ENCODE peak calls at places on chromosomes 2 and 18, in four cellular contexts. One of them, this sample, is unnamed.

GRCh38 chr2:155692108-155692507 is 640.4 kb downstream of the NR4A2 start:
- DNase-seq in substantia nigra: no peak
- DNase-seq in stimulated activated CD4-positive, alpha-beta T cell treated with anti-CD3 and anti-CD28 coated beads, Interleukin-1b, Interleukin-23, amount 100 ng/mL, for 24 hours: no peak
- DNase-seq in MV-4-11: peak
- DNase-seq in this sample: no peak

GRCh38 chr2:238589591-238590460 is 163.1 kb downstream of the ASB1 start:
- DNase-seq in substantia nigra: no peak
- DNase-seq in stimulated activated CD4-positive, alpha-beta T cell treated with anti-CD3 and anti-CD28 coated beads, Interleukin-1b, Interleukin-23, amount 100 ng/mL, for 24 hours: no peak
- DNase-seq in MV-4-11: no peak
- DNase-seq in this sample: no peak

GRCh38 chr2:134718095-134718955 is 475 bp downstream of the TMEM163 start:
- DNase-seq in substantia nigra: no peak
- DNase-seq in stimulated activated CD4-positive, alpha-beta T cell treated with anti-CD3 and anti-CD28 coated beads, Interleukin-1b, Interleukin-23, amount 100 ng/mL, for 24 hours: no peak
- DNase-seq in MV-4-11: no peak
- DNase-seq in this sample: no peak

GRCh38 chr18:27780061-27780740 is 396.7 kb downstream of the CDH2 start:
- DNase-seq in stimulated activated CD4-positive, alpha-beta T cell treated with anti-CD3 and anti-CD28 coated beads, Interleukin-1b, Interleukin-23, amount 100 ng/mL, for 24 hours: no peak
- DNase-seq in MV-4-11: no peak
- DNase-seq in substantia nigra: no peak
- DNase-seq in this sample: no peak

GRCh38 chr2:173271825-173272224 is 82.8 kb upstream of the CDCA7 start:
- DNase-seq in substantia nigra: no peak
- DNase-seq in stimulated activated CD4-positive, alpha-beta T cell treated with anti-CD3 and anti-CD28 coated beads, Interleukin-1b, Interleukin-23, amount 100 ng/mL, for 24 hours: no peak
- DNase-seq in MV-4-11: no peak
- DNase-seq in this sample: no peak

GRCh38 chr2:119407430-119408220 is 24.0 kb upstream of the TMEM37 start:
- DNase-seq in stimulated activated CD4-positive, alpha-beta T cell treated with anti-CD3 and anti-CD28 coated beads, Interleukin-1b, Interleukin-23, amount 100 ng/mL, for 24 hours: peak
- DNase-seq in substantia nigra: no peak
- DNase-seq in MV-4-11: peak
- DNase-seq in this sample: no peak

GRCh38 chr2:187372213-187372612 is 75.8 kb downstream of the CALCRL start:
- DNase-seq in substantia nigra: no peak
- DNase-seq in MV-4-11: no peak
- DNase-seq in stimulated activated CD4-positive, alpha-beta T cell treated with anti-CD3 and anti-CD28 coated beads, Interleukin-1b, Interleukin-23, amount 100 ng/mL, for 24 hours: no peak
- DNase-seq in this sample: no peak

GRCh38 chr18:41870817-41871216 is 84.2 kb upstream of the PIK3C3 start:
- DNase-seq in substantia nigra: no peak
- DNase-seq in stimulated activated CD4-positive, alpha-beta T cell treated with anti-CD3 and anti-CD28 coated beads, Interleukin-1b, Interleukin-23, amount 100 ng/mL, for 24 hours: no peak
- DNase-seq in MV-4-11: no peak
- DNase-seq in this sample: no peak

GRCh38 chr2:66957677-66958076 is 439.5 kb upstream of the ETAA1 start:
- DNase-seq in MV-4-11: no peak
- DNase-seq in substantia nigra: no peak
- DNase-seq in stimulated activated CD4-positive, alpha-beta T cell treated with anti-CD3 and anti-CD28 coated beads, Interleukin-1b, Interleukin-23, amount 100 ng/mL, for 24 hours: no peak
- DNase-seq in this sample: no peak

GRCh38 chr2:30786923-30787685 is 20.1 kb downstream of the CAPN13 start:
- DNase-seq in substantia nigra: no peak
- DNase-seq in MV-4-11: no peak
- DNase-seq in stimulated activated CD4-positive, alpha-beta T cell treated with anti-CD3 and anti-CD28 coated beads, Interleukin-1b, Interleukin-23, amount 100 ng/mL, for 24 hours: no peak
- DNase-seq in this sample: no peak

GRCh38 chr2:153057743-153058142 is 339.3 kb downstream of the ARL6IP6 start:
- DNase-seq in stimulated activated CD4-positive, alpha-beta T cell treated with anti-CD3 and anti-CD28 coated beads, Interleukin-1b, Interleukin-23, amount 100 ng/mL, for 24 hours: no peak
- DNase-seq in MV-4-11: no peak
- DNase-seq in substantia nigra: no peak
- DNase-seq in this sample: no peak

GRCh38 chr18:76565238-76566173 is 70.5 kb upstream of the ZNF516 start:
- DNase-seq in stimulated activated CD4-positive, alpha-beta T cell treated with anti-CD3 and anti-CD28 coated beads, Interleukin-1b, Interleukin-23, amount 100 ng/mL, for 24 hours: no peak
- DNase-seq in substantia nigra: no peak
- DNase-seq in MV-4-11: peak
- DNase-seq in this sample: no peak

GRCh38 chr2:80331025-80331424 is 26.5 kb upstream of the LRRTM1 start:
- DNase-seq in MV-4-11: no peak
- DNase-seq in substantia nigra: no peak
- DNase-seq in stimulated activated CD4-positive, alpha-beta T cell treated with anti-CD3 and anti-CD28 coated beads, Interleukin-1b, Interleukin-23, amount 100 ng/mL, for 24 hours: no peak
- DNase-seq in this sample: no peak

GRCh38 chr2:3604207-3604877 is 9.4 kb downstream of the COLEC11 start:
- DNase-seq in stimulated activated CD4-positive, alpha-beta T cell treated with anti-CD3 and anti-CD28 coated beads, Interleukin-1b, Interleukin-23, amount 100 ng/mL, for 24 hours: no peak
- DNase-seq in substantia nigra: no peak
- DNase-seq in MV-4-11: no peak
- DNase-seq in this sample: no peak

This sample was measured in anterior cingulate cortex.